ENCODE peak calls at places on chromosomes 2 and 18, in four cellular contexts. One of them, this sample, is unnamed.

GRCh38 chr2:218708086-218708485 is 2.5 kb upstream of the TTLL4 start:
- DNase-seq in GM12878: peak; percentile 64
- DNase-seq in SK-N-SH: no peak
- DNase-seq in HepG2: no peak
- DNase-seq in this sample: no peak

GRCh38 chr2:48144777-48145176 is 238.5 kb upstream of the FBXO11 start:
- DNase-seq in SK-N-SH: no peak
- DNase-seq in GM12878: no peak
- DNase-seq in HepG2: no peak
- DNase-seq in this sample: no peak

GRCh38 chr2:54767921-54768320 is 44.5 kb downstream of the EML6 start:
- DNase-seq in GM12878: no peak
- DNase-seq in SK-N-SH: no peak
- DNase-seq in HepG2: no peak
- DNase-seq in this sample: no peak

GRCh38 chr2:15736396-15737180 is 144.9 kb downstream of the DDX1 start:
- DNase-seq in SK-N-SH: no peak
- DNase-seq in GM12878: no peak
- DNase-seq in HepG2: no peak
- DNase-seq in this sample: no peak

GRCh38 chr2:220090050-220090449 is 462.6 kb downstream of the SLC4A3 start:
- DNase-seq in GM12878: no peak
- DNase-seq in HepG2: no peak
- DNase-seq in SK-N-SH: no peak
- DNase-seq in this sample: no peak

GRCh38 chr2:85096616-85097015 is 36.6 kb upstream of the TCF7L1 start:
- DNase-seq in SK-N-SH: no peak
- DNase-seq in HepG2: no peak
- DNase-seq in GM12878: no peak
- DNase-seq in this sample: no peak

GRCh38 chr18:3871687-3872086 is 421.7 kb downstream of the TGIF1 start:
- DNase-seq in HepG2: no peak
- DNase-seq in SK-N-SH: no peak
- DNase-seq in GM12878: no peak
- DNase-seq in this sample: no peak

GRCh38 chr18:6566338-6566911 is 151.7 kb upstream of the L3MBTL4 start:
- DNase-seq in GM12878: no peak
- DNase-seq in HepG2: no peak
- DNase-seq in SK-N-SH: no peak
- DNase-seq in this sample: no peak

GRCh38 chr2:166610180-166610919 is 116.3 kb upstream of the SCN7A start:
- DNase-seq in SK-N-SH: no peak
- DNase-seq in HepG2: no peak
- DNase-seq in GM12878: no peak
- DNase-seq in this sample: peak; percentile 65

GRCh38 chr2:64943387-64944150 is 45.6 kb upstream of the SLC1A4 start:
- DNase-seq in GM12878: no peak
- DNase-seq in SK-N-SH: no peak
- DNase-seq in HepG2: peak; percentile 97
- DNase-seq in this sample: no peak

GRCh38 chr2:222358876-222359275 is 60.1 kb upstream of the PAX3 start:
- DNase-seq in GM12878: no peak
- DNase-seq in HepG2: no peak
- DNase-seq in SK-N-SH: no peak
- DNase-seq in this sample: no peak

GRCh38 chr2:28801726-28802125 is 8.9 kb upstream of the SPDYA start:
- DNase-seq in SK-N-SH: no peak
- DNase-seq in HepG2: no peak
- DNase-seq in GM12878: no peak
- DNase-seq in this sample: no peak

GRCh38 chr2:176653856-176654443 is 384.7 kb downstream of the MTX2 start:
- DNase-seq in HepG2: peak; percentile 57
- DNase-seq in GM12878: no peak
- DNase-seq in SK-N-SH: peak; percentile 61
- DNase-seq in this sample: peak; percentile 49

GRCh38 chr18:6055711-6056110 is 160.4 kb upstream of the TMEM200C start:
- DNase-seq in GM12878: no peak
- DNase-seq in HepG2: no peak
- DNase-seq in SK-N-SH: peak; percentile 3
- DNase-seq in this sample: no peak

GRCh38 chr2:227414846-227415245 is 27.1 kb upstream of the SCYGR1 start:
- DNase-seq in SK-N-SH: no peak
- DNase-seq in GM12878: no peak
- DNase-seq in HepG2: peak; percentile 83
- DNase-seq in this sample: no peak

GRCh38 chr2:241218131-241219029 is 29.9 kb downstream of the ANO7 start:
- DNase-seq in HepG2: peak; percentile 68
- DNase-seq in SK-N-SH: peak; percentile 88
- DNase-seq in GM12878: peak; percentile 17
- DNase-seq in this sample: peak; percentile 71

GRCh38 chr2:11658623-11659475 is 11.1 kb downstream of the NTSR2 start:
- DNase-seq in GM12878: no peak
- DNase-seq in SK-N-SH: no peak
- DNase-seq in HepG2: no peak
- DNase-seq in this sample: no peak

GRCh38 chr18:22026889-22027288 is 142.5 kb upstream of the GATA6 start:
- DNase-seq in SK-N-SH: no peak
- DNase-seq in GM12878: no peak
- DNase-seq in HepG2: no peak
- DNase-seq in this sample: no peak

GRCh38 chr2:205775091-205775876 is 93.0 kb downstream of the NRP2 start:
- DNase-seq in GM12878: no peak
- DNase-seq in HepG2: no peak
- DNase-seq in SK-N-SH: peak; percentile 61
- DNase-seq in this sample: no peak

GRCh38 chr2:79453918-79454317 is 58.9 kb upstream of the CTNNA2 start:
- DNase-seq in GM12878: no peak
- DNase-seq in HepG2: no peak
- DNase-seq in SK-N-SH: no peak
- DNase-seq in this sample: no peak

GRCh38 chr2:104213758-104214157 is 640.2 kb upstream of the POU3F3 start:
- DNase-seq in HepG2: no peak
- DNase-seq in GM12878: no peak
- DNase-seq in SK-N-SH: no peak
- DNase-seq in this sample: no peak

GRCh38 chr2:232418466-232419244 is 12.0 kb downstream of the ALPG start:
- DNase-seq in GM12878: no peak
- DNase-seq in HepG2: no peak
- DNase-seq in SK-N-SH: peak; percentile 63
- DNase-seq in this sample: peak; percentile 63

GRCh38 chr2:58101500-58101899 is 54.9 kb downstream of the VRK2 start:
- DNase-seq in SK-N-SH: no peak
- DNase-seq in GM12878: no peak
- DNase-seq in HepG2: no peak
- DNase-seq in this sample: no peak

GRCh38 chr2:157504623-157505022 is 60.7 kb upstream of the CYTIP start:
- DNase-seq in GM12878: no peak
- DNase-seq in SK-N-SH: no peak
- DNase-seq in HepG2: no peak
- DNase-seq in this sample: no peak
- TF ChIP-seq TCF12 in GM12878: no peak
- TF ChIP-seq TCF12 in SK-N-SH: no peak
- TF ChIP-seq TCF12 in HepG2: no peak
- TF ChIP-seq TCF12 in this sample: no peak

GRCh38 chr18:8619041-8619440 is 9.8 kb downstream of the RAB12 start:
- DNase-seq in SK-N-SH: no peak
- DNase-seq in GM12878: no peak
- DNase-seq in HepG2: no peak
- DNase-seq in this sample: peak; percentile 32
- TF ChIP-seq TCF12 in SK-N-SH: no peak
- TF ChIP-seq TCF12 in GM12878: no peak
- TF ChIP-seq TCF12 in HepG2: no peak
- TF ChIP-seq TCF12 in this sample: no peak

GRCh38 chr2:118667366-118667765 is 180.1 kb downstream of the EN1 start:
- DNase-seq in HepG2: no peak
- DNase-seq in SK-N-SH: no peak
- DNase-seq in GM12878: no peak
- DNase-seq in this sample: no peak
- TF ChIP-seq TCF12 in HepG2: no peak
- TF ChIP-seq TCF12 in SK-N-SH: no peak
- TF ChIP-seq TCF12 in GM12878: no peak
- TF ChIP-seq TCF12 in this sample: no peak

DNA sequence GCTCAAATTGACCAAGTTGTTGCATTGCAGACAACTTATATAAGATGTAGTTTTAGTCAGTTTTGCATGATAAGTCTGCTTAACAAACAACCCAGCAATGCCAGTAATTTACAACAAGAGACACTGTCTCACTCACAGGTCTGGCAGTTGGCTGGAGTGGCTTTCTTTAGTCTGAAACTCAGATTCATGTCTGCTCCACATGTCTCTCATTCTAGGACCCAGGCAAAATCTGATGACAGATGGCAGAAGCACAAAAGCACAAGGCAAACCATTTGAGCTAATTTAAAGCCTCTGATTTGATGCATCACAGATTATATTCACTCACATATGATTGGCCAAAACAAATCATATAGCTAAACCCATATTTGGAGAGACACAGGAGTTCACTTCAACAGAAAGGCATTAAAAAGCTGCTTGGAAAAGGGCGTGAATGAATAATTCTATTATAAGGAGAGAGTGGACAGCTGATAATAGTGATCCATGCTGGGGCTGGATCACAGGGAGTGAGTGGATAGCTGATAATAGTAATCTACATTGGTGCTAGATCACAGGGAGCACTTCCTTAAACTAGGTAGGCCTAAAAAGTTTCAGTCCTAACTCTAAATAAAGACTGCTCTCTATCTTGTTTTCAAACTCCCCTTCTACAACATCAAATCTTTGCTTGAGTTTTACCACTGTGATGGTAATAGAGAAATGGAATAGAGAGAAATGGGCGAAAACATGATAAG is 593.2 kb upstream of the ZNF804A start:
- DNase-seq in SK-N-SH: no peak
- DNase-seq in HepG2: no peak
- DNase-seq in GM12878: no peak
- DNase-seq in this sample: no peak
- TF ChIP-seq TCF12 in SK-N-SH: no peak
- TF ChIP-seq TCF12 in HepG2: no peak
- TF ChIP-seq TCF12 in GM12878: no peak
- TF ChIP-seq TCF12 in this sample: no peak

DNA sequence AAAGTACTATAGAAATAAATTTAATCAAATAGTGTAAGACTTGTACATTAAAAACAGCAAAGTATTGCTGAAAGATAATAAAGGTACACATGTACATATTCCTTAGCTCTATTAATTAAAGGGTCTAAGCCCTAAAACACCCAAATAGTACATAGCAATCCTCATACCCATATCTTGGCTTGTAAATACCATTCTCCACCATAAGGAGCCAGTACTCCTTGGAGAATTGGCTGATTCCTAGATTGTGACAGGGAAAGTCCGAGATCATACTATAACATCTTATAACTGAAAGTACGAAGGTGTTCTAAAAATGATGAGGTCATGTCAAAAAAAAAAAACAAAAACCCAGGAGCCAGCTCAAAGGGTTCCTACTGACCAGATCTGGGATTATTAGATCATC is 614.6 kb downstream of the SUCLG1 start:
- DNase-seq in GM12878: no peak
- DNase-seq in HepG2: no peak
- DNase-seq in SK-N-SH: no peak
- DNase-seq in this sample: no peak
- TF ChIP-seq TCF12 in GM12878: no peak
- TF ChIP-seq TCF12 in HepG2: no peak
- TF ChIP-seq TCF12 in SK-N-SH: no peak
- TF ChIP-seq TCF12 in this sample: no peak

This sample was measured in H1.